ENCODE peak calls at places on chromosomes 12 and 14, in six cellular contexts. One of them, this sample, is unnamed.

GRCh38 chr12:11607313-11608081 is 42.0 kb upstream of the ETV6 start:
- DNase-seq in EL: peak
- DNase-seq in KG1: no peak
- DNase-seq in psoas muscle: no peak
- DNase-seq in NCI-H2171: no peak
- DNase-seq in NCI-H1092 treated with DMSO at 0.1 percent for 48 hours: no peak
- DNase-seq in this sample: no peak

GRCh38 chr12:76704693-76705092 is 59.2 kb upstream of the ZDHHC17 start:
- DNase-seq in EL: peak
- DNase-seq in KG1: no peak
- DNase-seq in psoas muscle: no peak
- DNase-seq in NCI-H2171: no peak
- DNase-seq in NCI-H1092 treated with DMSO at 0.1 percent for 48 hours: no peak
- DNase-seq in this sample: no peak

GRCh38 chr14:51087024-51087423 is 7.9 kb downstream of the TRIM9 start:
- DNase-seq in EL: peak
- DNase-seq in KG1: no peak
- DNase-seq in psoas muscle: no peak
- DNase-seq in NCI-H2171: peak
- DNase-seq in NCI-H1092 treated with DMSO at 0.1 percent for 48 hours: no peak
- DNase-seq in this sample: peak

GRCh38 chr12:68482014-68482413 is 128.7 kb upstream of the RAP1B start:
- DNase-seq in EL: no peak
- DNase-seq in KG1: no peak
- DNase-seq in psoas muscle: no peak
- DNase-seq in NCI-H2171: no peak
- DNase-seq in NCI-H1092 treated with DMSO at 0.1 percent for 48 hours: no peak
- DNase-seq in this sample: no peak

GRCh38 chr12:85920324-85920947 is 46.3 kb downstream of the NTS start:
- DNase-seq in EL: peak
- DNase-seq in KG1: peak
- DNase-seq in psoas muscle: no peak
- DNase-seq in NCI-H2171: peak
- DNase-seq in NCI-H1092 treated with DMSO at 0.1 percent for 48 hours: peak
- DNase-seq in this sample: peak

GRCh38 chr14:50038398-50039119 is 77.8 kb downstream of the VCPKMT start:
- DNase-seq in EL: peak
- DNase-seq in KG1: peak
- DNase-seq in psoas muscle: no peak
- DNase-seq in NCI-H2171: no peak
- DNase-seq in NCI-H1092 treated with DMSO at 0.1 percent for 48 hours: no peak
- DNase-seq in this sample: peak

GRCh38 chr12:32312049-32312670 is 87.2 kb upstream of the FGD4 start:
- DNase-seq in EL: peak
- DNase-seq in KG1: peak
- DNase-seq in psoas muscle: no peak
- DNase-seq in NCI-H2171: peak
- DNase-seq in NCI-H1092 treated with DMSO at 0.1 percent for 48 hours: peak
- DNase-seq in this sample: peak

GRCh38 chr12:127355061-127355820 is 911.7 kb upstream of the TMEM132C start:
- DNase-seq in EL: peak
- DNase-seq in KG1: no peak
- DNase-seq in psoas muscle: no peak
- DNase-seq in NCI-H2171: no peak
- DNase-seq in NCI-H1092 treated with DMSO at 0.1 percent for 48 hours: peak
- DNase-seq in this sample: peak

GRCh38 chr12:47079894-47080724 is at the start of gene AMIGO2:
- DNase-seq in EL: peak
- DNase-seq in KG1: no peak
- DNase-seq in psoas muscle: peak
- DNase-seq in NCI-H2171: no peak
- DNase-seq in NCI-H1092 treated with DMSO at 0.1 percent for 48 hours: peak
- DNase-seq in this sample: peak

GRCh38 chr14:44989497-44990440 is 27.8 kb downstream of the TOGARAM1 start:
- DNase-seq in EL: no peak
- DNase-seq in KG1: no peak
- DNase-seq in psoas muscle: no peak
- DNase-seq in NCI-H2171: no peak
- DNase-seq in NCI-H1092 treated with DMSO at 0.1 percent for 48 hours: no peak
- DNase-seq in this sample: no peak

GRCh38 chr12:128856035-128856790 is 2.9 kb downstream of the GLT1D1 start:
- DNase-seq in EL: no peak
- DNase-seq in KG1: no peak
- DNase-seq in psoas muscle: no peak
- DNase-seq in NCI-H2171: no peak
- DNase-seq in NCI-H1092 treated with DMSO at 0.1 percent for 48 hours: no peak
- DNase-seq in this sample: no peak